ENCODE peak calls at places on chromosomes 4 and X, in four cellular contexts. D, R, G and Y are unnamed samples.
A peak's percentile ranks its signal among the peaks of the same experiment; 100 is the strongest.

GRCh38 chrX:47311857-47312774 is 58.3 kb upstream of the ZNF157 start:
- DNase-seq in D (no peak), R (peak; percentile 88), G (peak; percentile 43), Y (peak; percentile 79)

GRCh38 chrX:7314425-7314824 is 166.5 kb upstream of the PUDP start:
- DNase-seq in D (no peak), R (peak; percentile 12), G (no peak), Y (no peak)

GRCh38 chr4:57037982-57038604 is 59.4 kb downstream of the POLR2B start:
- DNase-seq in D (peak; percentile 31), R (peak; percentile 86), G (peak; percentile 62), Y (peak; percentile 75)

GRCh38 chr4:138182838-138183426 is 59.2 kb downstream of the SLC7A11 start:
- DNase-seq in D (peak; percentile 13), R (peak; percentile 84), G (peak; percentile 62), Y (peak; percentile 42)

GRCh38 chr4:16262188-16262587 is 35.9 kb upstream of the TAPT1 start:
- DNase-seq in D (no peak), R (no peak), G (no peak), Y (no peak)

GRCh38 chr4:151942971-151943370 is 182.2 kb upstream of the GATB start:
- DNase-seq in D (no peak), R (peak; percentile 76), G (no peak), Y (no peak)

GRCh38 chr4:3304831-3305609 is 12.2 kb downstream of the RGS12 start:
- DNase-seq in D (no peak), R (peak; percentile 81), G (no peak), Y (no peak)

GRCh38 chrX:13756381-13756780 is 21.8 kb downstream of the OFD1 start:
- DNase-seq in D (no peak), R (no peak), G (no peak), Y (no peak)

GRCh38 chr4:83062748-83063147 is 27.8 kb downstream of the COPS4 start:
- DNase-seq in D (no peak), R (no peak), G (no peak), Y (no peak)

GRCh38 chr4:77903186-77903585 is 40.6 kb downstream of the MRPL1 start:
- DNase-seq in D (no peak), R (no peak), G (no peak), Y (no peak)

GRCh38 chrX:43564953-43565352 is 91.1 kb upstream of the MAOA start:
- DNase-seq in D (no peak), R (no peak), G (no peak), Y (no peak)

GRCh38 chr4:111961806-111962205 is 183.4 kb upstream of the FAM241A start:
- DNase-seq in D (no peak), R (no peak), G (peak; percentile 23), Y (no peak)

GRCh38 chrX:1592128-1592862 is 891 bp downstream of the AKAP17A start:
- DNase-seq in D (no peak), R (peak; percentile 62), G (no peak), Y (peak; percentile 69)

GRCh38 chr4:17072483-17072882 is 174.0 kb upstream of the LDB2 start:
- DNase-seq in D (no peak), R (no peak), G (no peak), Y (peak; percentile 91)

GRCh38 chr4:930827-931193 is 1.3 kb downstream of the GAK start:
- DNase-seq in D (no peak), R (peak; percentile 29), G (no peak), Y (no peak)

GRCh38 chr4:147310312-147310711 is 170.6 kb upstream of the EDNRA start:
- DNase-seq in D (no peak), R (no peak), G (no peak), Y (no peak)